ENCODE peak calls at places on chromosomes 6 and 20, in eight cellular contexts. M is GM23338, R is SK-N-SH, U is Karpas-422, Q is thyroid gland, S is colonic mucosa, G is lung, B is esophagus squamous epithelium. Z is an unnamed sample.

GRCh38 chr20:63544958-63545516 is 2.5 kb downstream of the SRMS start:
- DNase-seq in M (no peak), R (no peak), U (no peak), Q (no peak), S (peak; percentile 92), G (no peak), B (no peak), Z (no peak)

GRCh38 chr20:20741067-20742045 is 28.9 kb upstream of the RALGAPA2 start:
- DNase-seq in M (no peak), R (no peak), U (no peak), Q (peak; percentile 84), S (no peak), G (peak; percentile 46), B (no peak), Z (no peak)

GRCh38 chr6:15427360-15428070 is 181.6 kb downstream of the JARID2 start:
- DNase-seq in M (peak; percentile 54), R (no peak), U (peak; percentile 57), Q (no peak), S (no peak), G (no peak), B (no peak), Z (no peak)

GRCh38 chr6:158552055-158552795 is 7.7 kb upstream of the TMEM181 start:
- DNase-seq in M (no peak), R (no peak), U (no peak), Q (no peak), S (no peak), G (no peak), B (no peak), Z (no peak)

GRCh38 chr6:136647363-136647763 is 97.1 kb upstream of the MAP7 start:
- DNase-seq in M (no peak), R (no peak), U (no peak), Q (no peak), S (no peak), G (no peak), B (no peak), Z (no peak)

GRCh38 chr6:44029489-44030185 is 97.6 kb downstream of the MRPL14 start:
- DNase-seq in M (no peak), R (peak; percentile 67), U (no peak), Q (no peak), S (no peak), G (no peak), B (no peak), Z (no peak)

GRCh38 chr20:50731930-50732690 is 730 bp downstream of the PARD6B start:
- DNase-seq in M (peak; percentile 61), R (no peak), U (peak; percentile 61), Q (no peak), S (no peak), G (no peak), B (no peak), Z (peak; percentile 55)

GRCh38 chr6:158021376-158021775 is 39.7 kb downstream of the SYNJ2 start:
- DNase-seq in M (no peak), R (no peak), U (no peak), Q (no peak), S (no peak), G (no peak), B (no peak), Z (no peak)

GRCh38 chr6:21587925-21588811 is 5.4 kb upstream of the SOX4 start:
- DNase-seq in M (peak; percentile 57), R (peak; percentile 74), U (peak; percentile 81), Q (peak; percentile 33), S (peak; percentile 72), G (peak; percentile 61), B (no peak), Z (no peak)

GRCh38 chr6:161204866-161205557 is 68.8 kb downstream of the AGPAT4 start:
- DNase-seq in M (no peak), R (no peak), U (no peak), Q (peak; percentile 26), S (no peak), G (no peak), B (no peak), Z (no peak)

GRCh38 chr6:148980234-148980633 is 233.4 kb downstream of the UST start:
- DNase-seq in M (peak; percentile 60), R (no peak), U (no peak), Q (no peak), S (no peak), G (no peak), B (no peak), Z (no peak)

GRCh38 chr6:102798631-102799030 is 1405.1 kb downstream of the GRIK2 start:
- DNase-seq in M (peak; percentile 79), R (no peak), U (no peak), Q (no peak), S (no peak), G (no peak), B (no peak), Z (no peak)

GRCh38 chr6:41785689-41786450 is 1.6 kb upstream of the TOMM6 start:
- DNase-seq in M (peak; percentile 57), R (no peak), U (no peak), Q (peak; percentile 36), S (peak; percentile 40), G (no peak), B (no peak), Z (no peak)

GRCh38 chr20:13333793-13334192 is 112.7 kb downstream of the ISM1 start:
- DNase-seq in M (no peak), R (no peak), U (no peak), Q (no peak), S (peak; percentile 35), G (no peak), B (no peak), Z (no peak)

GRCh38 chr6:3911614-3912336 is 62.6 kb downstream of the FAM50B start:
- DNase-seq in M (no peak), R (peak; percentile 53), U (no peak), Q (peak; percentile 57), S (no peak), G (peak; percentile 62), B (no peak), Z (peak; percentile 85)

GRCh38 chr20:46073443-46073842 is 16.3 kb downstream of the NCOA5 start:
- DNase-seq in M (no peak), R (no peak), U (no peak), Q (no peak), S (no peak), G (no peak), B (no peak), Z (no peak)

GRCh38 chr20:46071573-46071972 is 18.2 kb downstream of the NCOA5 start:
- DNase-seq in M (no peak), R (no peak), U (no peak), Q (no peak), S (no peak), G (no peak), B (no peak), Z (no peak)

GRCh38 chr20:46073024-46073423 is 16.7 kb downstream of the NCOA5 start:
- DNase-seq in M (no peak), R (no peak), U (no peak), Q (no peak), S (no peak), G (no peak), B (no peak), Z (no peak)

GRCh38 chr20:46076806-46077205 is 13.0 kb downstream of the NCOA5 start:
- DNase-seq in M (no peak), R (no peak), U (no peak), Q (peak; percentile 56), S (no peak), G (no peak), B (no peak), Z (no peak)

GRCh38 chr20:46074006-46074405 is 15.8 kb downstream of the NCOA5 start:
- DNase-seq in M (peak; percentile 60), R (no peak), U (no peak), Q (no peak), S (no peak), G (no peak), B (no peak), Z (no peak)
- H3K4me3 ChIP-seq in M (peak overlapping the region; percentile 12), R (no peak overlapping the region), U (no peak overlapping the region), Q (no peak overlapping the region), S (no peak overlapping the region), G (no peak overlapping the region), B (no peak overlapping the region), Z (no peak overlapping the region)

DNA sequence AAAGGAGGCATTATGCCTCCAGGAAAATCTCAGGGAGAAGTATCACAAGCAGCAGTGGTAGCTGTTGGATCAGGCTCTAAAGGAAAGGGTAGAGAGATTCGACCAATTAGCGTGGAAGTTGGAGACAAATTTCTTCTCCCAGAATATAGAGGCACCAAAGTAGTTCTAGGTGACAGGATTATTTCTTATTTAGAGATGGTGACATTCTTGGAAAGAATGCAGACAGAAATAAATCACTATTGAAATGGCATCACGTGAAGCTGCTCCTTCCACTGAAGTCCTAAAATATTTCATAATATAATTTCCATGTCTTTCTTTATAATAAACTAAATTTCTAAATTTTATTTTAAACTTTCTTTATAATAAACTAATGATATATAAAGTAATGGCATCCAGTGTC is 117.5 kb downstream of the TCP11 start:
- DNase-seq in M (no peak), R (no peak), U (no peak), Q (no peak), S (no peak), G (no peak), B (no peak), Z (no peak)
- H3K4me1 ChIP-seq in M (peaks cover 74% of the 10 kb centered on the region), R (peaks cover 9% of the 10 kb centered on the region), U (peaks cover 7% of the 10 kb centered on the region), Q (peaks cover 78% of the 10 kb centered on the region), S (no peaks in the 10 kb centered on the region), G (peaks cover 21% of the 10 kb centered on the region), B (peaks cover 18% of the 10 kb centered on the region), Z (peaks cover 97% of the 10 kb centered on the region)

DNA sequence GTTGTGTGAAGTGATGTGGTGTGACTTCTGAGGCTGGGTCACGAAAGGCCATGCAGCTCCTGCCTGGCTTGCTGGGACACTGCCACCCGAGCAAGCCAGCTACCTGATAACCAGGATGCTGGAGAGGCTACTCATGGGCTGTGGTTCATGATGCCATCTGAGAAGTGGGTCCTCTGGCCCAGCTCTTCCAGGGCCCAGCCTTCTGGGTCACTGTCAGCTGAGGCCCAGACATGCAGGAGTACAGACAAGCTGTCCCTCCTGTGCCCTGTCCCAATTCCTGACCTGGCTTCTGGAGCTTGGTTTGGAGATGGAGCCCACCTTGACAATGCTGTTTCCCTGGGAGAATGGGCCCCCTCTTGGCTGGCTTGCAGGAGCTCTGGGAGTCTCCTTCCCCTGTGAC is 87.0 kb downstream of the DHX35 start:
- DNase-seq in M (no peak), R (no peak), U (no peak), Q (no peak), S (no peak), G (no peak), B (no peak), Z (no peak)
- H3K4me3 ChIP-seq in M (peak overlapping the region; percentile 77), R (no peak overlapping the region), U (no peak overlapping the region), Q (no peak overlapping the region), S (no peak overlapping the region), G (no peak overlapping the region), B (peak overlapping the region; percentile 75), Z (no peak overlapping the region)

GRCh38 chr6:90390379-90390778 is 93.7 kb upstream of the BACH2 start:
- DNase-seq in M (no peak), R (no peak), U (no peak), Q (no peak), S (no peak), G (no peak), B (no peak), Z (no peak)

GRCh38 chr6:90397929-90398674 is 101.5 kb upstream of the BACH2 start:
- DNase-seq in M (no peak), R (peak; percentile 26), U (no peak), Q (no peak), S (no peak), G (no peak), B (no peak), Z (no peak)

GRCh38 chr6:90388395-90388794 is 91.8 kb upstream of the BACH2 start:
- DNase-seq in M (no peak), R (no peak), U (no peak), Q (no peak), S (no peak), G (no peak), B (no peak), Z (no peak)

GRCh38 chr6:90397047-90397446 is 100.4 kb upstream of the BACH2 start:
- DNase-seq in M (no peak), R (peak; percentile 27), U (no peak), Q (no peak), S (no peak), G (no peak), B (no peak), Z (no peak)

GRCh38 chr6:90393232-90393884 is 96.7 kb upstream of the BACH2 start:
- DNase-seq in M (peak; percentile 88), R (peak; percentile 61), U (peak; percentile 82), Q (peak; percentile 53), S (peak; percentile 45), G (peak; percentile 44), B (no peak), Z (no peak)
- H3K4me1 ChIP-seq in M (peaks cover 10% of the 10 kb centered on the region), R (peaks cover 14% of the 10 kb centered on the region), U (no peaks in the 10 kb centered on the region), Q (no peaks in the 10 kb centered on the region), S (no peaks in the 10 kb centered on the region), G (no peaks in the 10 kb centered on the region), B (no peaks in the 10 kb centered on the region), Z (no peaks in the 10 kb centered on the region)